ENCODE peak calls at places on chromosomes 5 and 9, in seven cellular contexts. D, J, M, R, A, T and K are unnamed samples.

GRCh38 chr5:161023591-161023990 is 171.6 kb upstream of the ATP10B start:
- DNase-seq in D (no peak), J (no peak), M (no peak), R (no peak), A (no peak), T (no peak), K (no peak)

GRCh38 chr5:84274585-84275468 is 109.9 kb downstream of the EDIL3 start:
- DNase-seq in D (peak; percentile 28), J (no peak), M (peak; percentile 40), R (peak; percentile 14), A (peak; percentile 26), T (peak; percentile 34), K (peak; percentile 19)

GRCh38 chr5:156556666-156557401 is 229.9 kb downstream of the SGCD start:
- DNase-seq in D (no peak), J (no peak), M (no peak), R (no peak), A (no peak), T (no peak), K (no peak)

GRCh38 chr5:139277171-139277570 is 16.4 kb upstream of the MATR3 start:
- DNase-seq in D (no peak), J (no peak), M (no peak), R (no peak), A (no peak), T (no peak), K (no peak)

GRCh38 chr5:143564417-143564816 is 160.9 kb upstream of the NR3C1 start:
- DNase-seq in D (no peak), J (no peak), M (no peak), R (no peak), A (no peak), T (peak; percentile 49), K (no peak)

GRCh38 chr9:136840877-136841645 is 1.2 kb upstream of the AJM1 start:
- DNase-seq in D (peak; percentile 62), J (peak; percentile 90), M (peak; percentile 58), R (peak; percentile 35), A (no peak), T (no peak), K (peak; percentile 62)

GRCh38 chr9:95425910-95426551 is 90.7 kb downstream of the PTCH1 start:
- DNase-seq in D (peak; percentile 74), J (no peak), M (peak; percentile 41), R (peak; percentile 48), A (no peak), T (peak; percentile 42), K (no peak)

GRCh38 chr9:85212209-85212608 is 529.5 kb downstream of the AGTPBP1 start:
- DNase-seq in D (no peak), J (no peak), M (peak; percentile 91), R (peak; percentile 94), A (peak; percentile 46), T (no peak), K (no peak)

GRCh38 chr9:79809477-79809876 is 237.7 kb downstream of the TLE4 start:
- DNase-seq in D (peak; percentile 6), J (no peak), M (no peak), R (no peak), A (no peak), T (no peak), K (no peak)

GRCh38 chr5:151923865-151924264 is 786 bp downstream of the GLRA1 start:
- DNase-seq in D (no peak), J (no peak), M (no peak), R (peak; percentile 29), A (no peak), T (no peak), K (no peak)

GRCh38 chr9:107378031-107378430 is 95.0 kb downstream of the RAD23B start:
- DNase-seq in D (no peak), J (no peak), M (no peak), R (no peak), A (no peak), T (no peak), K (no peak)

GRCh38 chr5:99835791-99836190 is 699.4 kb upstream of the FAM174A start:
- DNase-seq in D (no peak), J (peak; percentile 31), M (no peak), R (no peak), A (no peak), T (no peak), K (no peak)

GRCh38 chr5:15191012-15191411 is 309.0 kb upstream of the FBXL7 start:
- DNase-seq in D (no peak), J (no peak), M (no peak), R (no peak), A (no peak), T (no peak), K (no peak)

GRCh38 chr5:131262953-131263541 is 806 bp upstream of the CDC42SE2 start:
- DNase-seq in D (no peak), J (no peak), M (no peak), R (no peak), A (no peak), T (peak; percentile 62), K (no peak)

GRCh38 chr9:16624356-16624755 is 246.1 kb downstream of the BNC2 start:
- DNase-seq in D (no peak), J (no peak), M (no peak), R (no peak), A (no peak), T (no peak), K (no peak)

GRCh38 chr9:38681747-38682227 is 38.1 kb downstream of the FAM240B start:
- DNase-seq in D (peak; percentile 24), J (no peak), M (peak; percentile 95), R (peak; percentile 83), A (no peak), T (no peak), K (no peak)

GRCh38 chr9:104747565-104748358 is at the start of gene NIPSNAP3A:
- DNase-seq in D (peak; percentile 49), J (peak; percentile 95), M (peak; percentile 69), R (peak; percentile 80), A (peak; percentile 41), T (peak; percentile 85), K (peak; percentile 88)

GRCh38 chr9:136119259-136120118 is 814 bp upstream of the TMEM250 start:
- DNase-seq in D (peak; percentile 19), J (no peak), M (peak; percentile 47), R (peak; percentile 40), A (no peak), T (no peak), K (no peak)

GRCh38 chr5:156585999-156586398 is 259.0 kb downstream of the SGCD start:
- DNase-seq in D (no peak), J (no peak), M (no peak), R (no peak), A (no peak), T (no peak), K (no peak)

GRCh38 chr9:106707722-106708121 is 155.2 kb upstream of the ZNF462 start:
- DNase-seq in D (no peak), J (no peak), M (peak; percentile 14), R (no peak), A (no peak), T (no peak), K (no peak)

DNA sequence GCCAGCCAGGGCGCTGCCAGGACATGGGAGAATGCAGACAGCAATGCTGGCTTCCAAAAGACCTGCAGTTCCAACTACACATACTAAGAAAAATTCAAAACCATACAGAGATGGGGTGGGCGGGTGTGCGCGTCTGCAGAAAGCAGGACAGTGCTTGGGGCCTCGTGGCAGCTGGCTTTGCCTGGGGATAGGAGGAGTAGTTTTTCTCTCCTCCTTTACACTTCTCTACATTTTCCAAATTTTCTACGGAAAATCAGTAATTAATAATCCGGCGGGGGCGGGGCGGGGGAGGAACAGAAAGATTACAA is 43.6 kb upstream of the SARDH start:
- DNase-seq in D (no peak), J (no peak), M (no peak), R (no peak), A (no peak), T (no peak), K (no peak)
- H3K9ac ChIP-seq in D (no peak overlapping the region), J (no peak overlapping the region), M (no peak overlapping the region), R (no peak overlapping the region), A (no peak overlapping the region), T (no peak overlapping the region), K (no peak overlapping the region)

GRCh38 chr9:131008909-131009618 is at the start of gene LAMC3:
- DNase-seq in D (no peak), J (peak; percentile 78), M (no peak), R (no peak), A (no peak), T (no peak), K (no peak)
- TF ChIP-seq CTCF in D (peak; percentile 24), J (peak; percentile 27), M (peak; percentile 27), R (peak; percentile 32), A (peak; percentile 61), T (no peak), K (no peak)

GRCh38 chr9:86454701-86455402 is 100.6 kb upstream of the TUT7 start:
- DNase-seq in D (peak; percentile 1), J (no peak), M (peak; percentile 59), R (peak; percentile 9), A (no peak), T (no peak), K (no peak)
- H3K9ac ChIP-seq in D (no peak overlapping the region), J (no peak overlapping the region), M (no peak overlapping the region), R (no peak overlapping the region), A (no peak overlapping the region), T (no peak overlapping the region), K (no peak overlapping the region)

GRCh38 chr5:180799902-180800801 is 2.5 kb downstream of the MGAT1 start:
- DNase-seq in D (peak; percentile 86), J (no peak), M (peak; percentile 90), R (peak; percentile 85), A (no peak), T (no peak), K (no peak)
- TF ChIP-seq CTCF in D (no peak), J (no peak), M (peak; percentile 18), R (no peak), A (no peak), T (peak; percentile 16), K (no peak)

GRCh38 chr5:134543820-134544692 is 18.6 kb downstream of the JADE2 start:
- DNase-seq in D (no peak), J (peak; percentile 39), M (no peak), R (no peak), A (no peak), T (no peak), K (peak; percentile 20)
- H3K9ac ChIP-seq in D (no peak overlapping the region), J (no peak overlapping the region), M (no peak overlapping the region), R (no peak overlapping the region), A (no peak overlapping the region), T (no peak overlapping the region), K (no peak overlapping the region)

GRCh38 chr9:91882628-91883027 is 67.4 kb downstream of the ROR2 start:
- DNase-seq in D (no peak), J (no peak), M (no peak), R (no peak), A (no peak), T (no peak), K (no peak)
- TF ChIP-seq CTCF in D (no peak), J (no peak), M (no peak), R (peak; percentile 44), A (no peak), T (peak; percentile 2), K (peak; percentile 20)

GRCh38 chr5:37703841-37704241 is 136.0 kb downstream of the GDNF start:
- DNase-seq in D (peak; percentile 78), J (no peak), M (peak; percentile 39), R (no peak), A (no peak), T (no peak), K (no peak)
- H3K9ac ChIP-seq in D (no peak overlapping the region), J (no peak overlapping the region), M (no peak overlapping the region), R (no peak overlapping the region), A (no peak overlapping the region), T (no peak overlapping the region), K (no peak overlapping the region)